ENCODE peak calls at places on chromosomes 6 and 20, in six cellular contexts. U is hepatocyte; B is effector CD4-positive, alpha-beta T cell; R is nucleus accumbens; O is NCI-H1092 treated with DMSO at 0.1 percent for 48 hours; K is COR-L47. N is an unnamed sample.

GRCh38 chr6:209432-210103 is 82.7 kb upstream of the DUSP22 start:
- DNase-seq in R (no peak), U (no peak), O (no peak), K (no peak), B (no peak), N (no peak)

GRCh38 chr6:13302751-13303667 is 25.3 kb downstream of the TBC1D7 start:
- DNase-seq in U (peak; percentile 68), O (no peak), B (no peak), K (no peak), R (no peak), N (no peak)

GRCh38 chr6:116572162-116572561 is 858 bp downstream of the RWDD1 start:
- DNase-seq in B (no peak), R (no peak), K (no peak), O (peak; percentile 5), U (peak; percentile 57), N (peak; percentile 22)

GRCh38 chr6:52994031-52994788 is 874 bp downstream of the GSTA4 start:
- DNase-seq in O (peak; percentile 75), K (peak; percentile 24), U (peak; percentile 45), B (no peak), R (peak; percentile 22), N (peak; percentile 46)

GRCh38 chr6:167428664-167429063 is 103.8 kb downstream of the TTLL2 start:
- DNase-seq in B (no peak), K (no peak), O (no peak), R (no peak), U (no peak), N (no peak)

GRCh38 chr6:11381801-11382513 is 149.5 kb upstream of the NEDD9 start:
- DNase-seq in B (peak; percentile 60), U (no peak), O (no peak), R (no peak), K (no peak), N (no peak)

GRCh38 chr6:107730106-107730505 is 94.0 kb downstream of the SCML4 start:
- DNase-seq in K (no peak), U (no peak), O (no peak), R (no peak), B (no peak), N (no peak)

GRCh38 chr20:20786428-20786827 is 74.0 kb upstream of the RALGAPA2 start:
- DNase-seq in K (no peak), B (no peak), R (no peak), O (no peak), U (no peak), N (no peak)

GRCh38 chr6:33277663-33278391 is 904 bp downstream of the B3GALT4 start:
- DNase-seq in O (no peak), R (no peak), K (no peak), U (peak; percentile 32), B (no peak), N (peak; percentile 32)

GRCh38 chr6:63597142-63598000 is 25.1 kb downstream of the LOC128125822 start:
- DNase-seq in O (no peak), K (no peak), R (no peak), U (no peak), B (no peak), N (no peak)

N was measured in HAP-1.